ENCODE peak calls at places on chromosomes 3 and 15, in six cellular contexts. D is RWPE1, B is right atrium auricular region, A is H9, G is GM23248, P is SK-N-SH. N is an unnamed sample.

GRCh38 chr15:50330921-50331320 is 24.1 kb downstream of the GABPB1 start:
- DNase-seq in A (no peak), D (no peak), B (no peak), G (peak), P (no peak), N (no peak)

GRCh38 chr3:13700362-13700761 is 151.4 kb downstream of the FBLN2 start:
- DNase-seq in D (no peak), B (no peak), G (no peak), P (no peak), A (peak), N (no peak)

GRCh38 chr3:20066848-20067617 is 26.8 kb downstream of the KAT2B start:
- DNase-seq in D (no peak), G (peak), B (no peak), A (no peak), P (no peak), N (no peak)

GRCh38 chr15:81897011-81897677 is 148.7 kb downstream of the MEX3B start:
- DNase-seq in G (peak), P (no peak), A (no peak), D (peak), B (no peak), N (no peak)

GRCh38 chr3:23756206-23756840 is 49.4 kb upstream of the UBE2E1 start:
- DNase-seq in B (no peak), D (no peak), G (no peak), P (no peak), A (no peak), N (no peak)

GRCh38 chr3:139434764-139435291 is 41.5 kb downstream of the RBP2 start:
- DNase-seq in P (no peak), A (no peak), B (no peak), G (peak), D (peak), N (peak)

GRCh38 chr15:39752991-39753390 is 29.6 kb downstream of the FSIP1 start:
- DNase-seq in G (no peak), A (no peak), P (no peak), B (no peak), D (no peak), N (no peak)

GRCh38 chr15:85785887-85786777 is 8.6 kb downstream of the KLHL25 start:
- DNase-seq in P (no peak), G (peak), D (peak), A (no peak), B (no peak), N (no peak)

GRCh38 chr3:13016083-13016725 is 57.0 kb downstream of the IQSEC1 start:
- DNase-seq in B (peak), D (no peak), A (no peak), G (peak), P (no peak), N (no peak)

GRCh38 chr3:43379343-43379742 is 93.0 kb downstream of the SNRK start:
- DNase-seq in B (no peak), P (no peak), D (no peak), G (peak), A (no peak), N (no peak)

GRCh38 chr15:64911317-64912186 is at the start of gene ANKDD1A:
- DNase-seq in A (peak), D (peak), B (peak), P (peak), G (peak), N (no peak)

GRCh38 chr3:180417241-180417640 is 184.7 kb upstream of the TTC14 start:
- DNase-seq in G (peak), A (no peak), D (no peak), B (no peak), P (no peak), N (no peak)

GRCh38 chr15:93524432-93524831 is 435.4 kb upstream of the RGMA start:
- DNase-seq in A (no peak), G (no peak), D (no peak), P (no peak), B (no peak), N (no peak)

GRCh38 chr3:130258532-130258952 is 86.9 kb upstream of the COL6A5 start:
- DNase-seq in D (no peak), G (peak), P (no peak), A (no peak), B (no peak), N (no peak)

GRCh38 chr3:23874359-23875120 is 42.2 kb downstream of the NKIRAS1 start:
- DNase-seq in B (no peak), D (peak), P (no peak), A (no peak), G (peak), N (no peak)

GRCh38 chr3:38002940-38003339 is 12.4 kb downstream of the VILL start:
- DNase-seq in G (no peak), P (no peak), B (no peak), A (no peak), D (no peak), N (no peak)
- H3K27ac ChIP-seq in G (no peak), P (no peak), B (peak), A (no peak), D (no peak), N (peak)

DNA sequence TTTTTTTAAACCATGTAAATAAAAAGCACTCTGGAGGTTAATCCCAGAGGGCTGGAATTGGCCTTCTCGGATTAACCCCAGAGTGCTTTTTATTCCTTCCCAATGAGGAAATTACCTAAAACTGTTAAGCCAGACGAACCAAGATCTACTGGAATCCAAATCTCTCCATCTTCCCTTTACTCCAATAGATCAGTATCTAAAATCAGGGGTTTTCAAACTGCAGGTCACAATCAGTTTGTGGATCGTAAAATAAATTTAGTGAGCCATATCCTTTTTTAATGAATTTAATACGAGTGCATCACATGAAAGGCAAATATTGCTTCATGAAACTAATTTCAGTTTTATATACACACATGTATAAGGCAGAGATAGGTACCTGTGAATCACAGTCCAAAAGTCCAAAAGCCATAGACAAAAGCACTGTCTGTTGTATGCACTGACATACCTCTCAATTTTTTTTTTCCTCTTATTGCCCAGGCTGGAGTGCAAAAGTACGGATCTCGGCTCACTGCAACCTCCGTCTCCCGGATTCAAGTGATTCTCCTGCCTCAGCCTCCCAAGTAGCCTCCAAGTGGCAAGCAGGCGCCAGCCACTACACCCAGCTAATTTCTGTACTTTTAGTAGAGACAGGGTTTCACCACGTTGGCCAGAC is 61.3 kb downstream of the TBL1XR1 start:
- DNase-seq in D (no peak), G (no peak), B (no peak), P (no peak), A (no peak), N (no peak)
- H3K27ac ChIP-seq in D (no peak), G (no peak), B (no peak), P (no peak), A (no peak), N (no peak)

GRCh38 chr3:194072691-194073279 is 63.2 kb upstream of the HES1 start:
- DNase-seq in P (no peak), A (no peak), D (no peak), G (no peak), B (no peak), N (no peak)
- H3K27ac ChIP-seq in P (no peak), A (no peak), D (peak), G (no peak), B (no peak), N (no peak)

GRCh38 chr15:60843482-60843881 is 364.5 kb upstream of the ICE2 start:
- DNase-seq in P (no peak), A (no peak), G (peak), B (no peak), D (no peak), N (no peak)

GRCh38 chr15:60840703-60841411 is 361.9 kb upstream of the ICE2 start:
- DNase-seq in G (no peak), A (no peak), P (no peak), D (no peak), B (no peak), N (no peak)

GRCh38 chr15:60842694-60843093 is 363.8 kb upstream of the ICE2 start:
- DNase-seq in B (no peak), P (no peak), D (no peak), G (no peak), A (no peak), N (no peak)

GRCh38 chr15:60844431-60845174 is 365.7 kb upstream of the ICE2 start:
- DNase-seq in A (no peak), P (no peak), B (no peak), D (no peak), G (no peak), N (no peak)

DNA sequence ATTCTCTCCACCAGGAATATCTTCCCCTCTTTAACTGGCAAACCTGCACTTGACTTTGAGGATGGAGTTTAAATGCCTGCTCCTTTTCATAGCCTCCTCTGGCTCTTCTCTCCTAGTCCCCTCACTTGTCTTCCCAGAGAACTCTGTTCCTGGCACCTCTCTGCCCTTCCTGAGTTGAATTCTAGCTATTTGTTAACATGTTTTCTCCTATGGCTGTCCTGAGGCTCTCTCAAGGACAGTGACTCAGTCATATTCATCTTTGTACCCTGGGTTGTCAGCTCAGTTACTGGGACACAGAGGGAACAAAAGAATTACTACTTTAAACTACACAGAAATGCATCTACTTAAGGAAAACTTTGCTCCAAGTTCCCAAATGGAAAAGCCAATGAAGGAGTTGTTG is 365.1 kb upstream of the ICE2 start:
- DNase-seq in G (no peak), P (no peak), B (no peak), A (no peak), D (no peak), N (no peak)
- H3K27ac ChIP-seq in G (no peak), P (no peak), B (no peak), A (no peak), D (no peak), N (no peak)

GRCh38 chr3:32132121-32132520 is 25.7 kb downstream of the GPD1L start:
- DNase-seq in D (no peak), A (no peak), G (no peak), B (no peak), P (no peak), N (no peak)

GRCh38 chr3:32127219-32127826 is 20.9 kb downstream of the GPD1L start:
- DNase-seq in D (no peak), G (no peak), A (no peak), B (no peak), P (no peak), N (no peak)

GRCh38 chr3:32126305-32127015 is 20.0 kb downstream of the GPD1L start:
- DNase-seq in A (no peak), D (no peak), P (no peak), B (no peak), G (no peak), N (no peak)

GRCh38 chr3:32132706-32133105 is 26.3 kb downstream of the GPD1L start:
- DNase-seq in D (no peak), A (no peak), P (no peak), B (no peak), G (no peak), N (no peak)

DNA sequence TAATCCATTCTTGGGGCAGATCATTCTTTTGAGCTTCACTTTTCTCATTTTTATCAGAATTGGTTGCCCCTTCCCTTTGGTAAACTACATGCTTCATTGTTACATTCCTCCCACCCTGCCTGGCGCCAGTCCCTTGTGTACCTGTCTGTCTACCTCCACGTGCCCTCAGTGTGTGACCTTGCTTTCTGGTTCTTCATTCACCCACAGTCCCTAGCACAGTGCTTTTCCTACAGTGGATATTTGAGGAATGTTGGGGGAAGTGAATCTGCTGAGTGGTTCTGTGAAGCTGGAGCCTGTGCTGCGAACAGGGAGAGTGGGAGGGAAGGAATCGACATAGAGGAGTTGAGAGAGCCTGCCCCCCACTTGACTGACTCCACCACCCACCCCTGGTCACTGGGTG is 23.4 kb downstream of the GPD1L start:
- DNase-seq in D (no peak), A (no peak), P (no peak), G (no peak), B (no peak), N (no peak)
- H3K27ac ChIP-seq in D (no peak), A (no peak), P (no peak), G (no peak), B (no peak), N (no peak)

DNA sequence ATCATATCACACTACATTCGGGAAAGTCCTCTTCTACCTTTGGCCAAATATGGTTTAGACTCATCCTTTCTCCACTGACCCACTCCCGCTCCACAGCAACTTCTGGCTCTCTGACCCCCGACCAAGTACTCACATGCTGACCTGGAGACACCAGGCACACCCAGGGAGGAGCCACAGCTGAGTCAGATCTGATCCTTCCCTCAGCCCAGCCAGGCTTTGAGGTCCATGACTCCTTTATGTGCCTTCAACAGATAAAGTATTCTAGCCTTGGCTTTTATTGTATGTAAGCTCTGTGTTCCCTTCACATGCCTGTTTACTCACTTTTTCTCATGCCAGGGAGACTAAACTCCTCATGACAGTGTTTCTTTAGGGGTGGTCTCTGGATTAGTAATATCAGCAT is 166.9 kb upstream of the UMPS start:
- DNase-seq in A (no peak), P (no peak), G (peak), D (peak), B (no peak), N (no peak)
- H3K27ac ChIP-seq in A (no peak), P (no peak), G (no peak), D (no peak), B (no peak), N (no peak)

GRCh38 chr3:63964287-63965073 is 52.3 kb upstream of the SCAANT1 start:
- DNase-seq in B (no peak), D (no peak), P (no peak), G (no peak), A (no peak), N (no peak)
- H3K27ac ChIP-seq in B (no peak), D (no peak), P (peak), G (no peak), A (no peak), N (no peak)

N was measured in vagina.